ENCODE peak calls at places on chromosomes 7 and 10, in eight cellular contexts. M is stomach, X is K562, T is prostate gland, U is HCT116, H is upper lobe of left lung, I is breast epithelium, V is esophagus muscularis mucosa. Z is an unnamed sample. For H3K4me1, the result is how much of the 10 kb centered on the place peaks cover.

GRCh38 chr10:7121154-7121797 is 289.6 kb downstream of the SFMBT2 start:
- DNase-seq in M (peak), X (peak), T (peak), U (peak), H (peak), I (no peak), V (no peak), Z (no peak)

GRCh38 chr7:36036590-36036989 is 116.5 kb upstream of the EEPD1 start:
- DNase-seq in M (no peak), X (no peak), T (no peak), U (no peak), H (no peak), I (no peak), V (no peak), Z (no peak)

GRCh38 chr10:33416209-33416608 is 81.7 kb upstream of the NRP1 start:
- DNase-seq in M (no peak), X (no peak), T (no peak), U (no peak), H (no peak), I (no peak), V (no peak), Z (no peak)

GRCh38 chr10:11088709-11089108 is 71.0 kb downstream of the CELF2 start:
- DNase-seq in M (no peak), X (no peak), T (no peak), U (no peak), H (no peak), I (no peak), V (no peak), Z (no peak)

GRCh38 chr10:103986360-103986759 is 19.4 kb downstream of the SLK start:
- DNase-seq in M (no peak), X (no peak), T (no peak), U (no peak), H (no peak), I (no peak), V (no peak), Z (no peak)

GRCh38 chr7:26048663-26049062 is 103.3 kb upstream of the NFE2L3 start:
- DNase-seq in M (no peak), X (no peak), T (no peak), U (no peak), H (no peak), I (no peak), V (no peak), Z (no peak)

GRCh38 chr10:16566202-16566805 is 44.6 kb upstream of the C1QL3 start:
- DNase-seq in M (no peak), X (no peak), T (no peak), U (no peak), H (no peak), I (no peak), V (no peak), Z (no peak)

GRCh38 chr10:69851306-69851705 is 49.6 kb downstream of the COL13A1 start:
- DNase-seq in M (no peak), X (no peak), T (no peak), U (no peak), H (no peak), I (no peak), V (no peak), Z (no peak)

GRCh38 chr10:77006836-77007511 is 630.6 kb downstream of the KCNMA1 start:
- DNase-seq in M (no peak), X (no peak), T (no peak), U (no peak), H (no peak), I (no peak), V (no peak), Z (no peak)

GRCh38 chr10:69681436-69681835 is 51.4 kb downstream of the FAM241B start:
- DNase-seq in M (no peak), X (no peak), T (no peak), U (no peak), H (no peak), I (no peak), V (no peak), Z (no peak)

GRCh38 chr10:43863270-43863669 is 214.6 kb upstream of the ZNF32 start:
- DNase-seq in M (no peak), X (no peak), T (no peak), U (no peak), H (no peak), I (no peak), V (no peak), Z (peak)

GRCh38 chr10:8438603-8439002 is 384.1 kb downstream of the GATA3 start:
- DNase-seq in M (no peak), X (no peak), T (no peak), U (no peak), H (no peak), I (no peak), V (no peak), Z (no peak)

GRCh38 chr7:128176696-128177095 is 64.4 kb upstream of the LEP start:
- DNase-seq in M (no peak), X (no peak), T (no peak), U (no peak), H (no peak), I (no peak), V (no peak), Z (no peak)

GRCh38 chr10:93469454-93469853 is 12.7 kb downstream of the MYOF start:
- DNase-seq in M (no peak), X (no peak), T (no peak), U (no peak), H (no peak), I (no peak), V (no peak), Z (no peak)

GRCh38 chr10:69479241-69479730 is 28.0 kb downstream of the TSPAN15 start:
- DNase-seq in M (no peak), X (no peak), T (no peak), U (no peak), H (peak), I (no peak), V (no peak), Z (no peak)

GRCh38 chr7:117068511-117069155 is 115.3 kb downstream of the ST7 start:
- DNase-seq in M (no peak), X (no peak), T (no peak), U (no peak), H (peak), I (no peak), V (no peak), Z (no peak)

GRCh38 chr10:60031664-60032063 is 125.3 kb upstream of the CCDC6 start:
- DNase-seq in M (no peak), X (no peak), T (no peak), U (no peak), H (no peak), I (no peak), V (no peak), Z (no peak)

GRCh38 chr10:61791216-61791615 is 110.3 kb upstream of the ARID5B start:
- DNase-seq in M (no peak), X (no peak), T (no peak), U (no peak), H (no peak), I (no peak), V (peak), Z (no peak)

GRCh38 chr7:33642312-33642711 is 263.0 kb upstream of the BMPER start:
- DNase-seq in M (no peak), X (no peak), T (no peak), U (no peak), H (no peak), I (no peak), V (no peak), Z (no peak)

GRCh38 chr10:125137601-125138438 is 22.5 kb downstream of the CTBP2 start:
- DNase-seq in M (peak), X (no peak), T (no peak), U (no peak), H (no peak), I (no peak), V (no peak), Z (no peak)

GRCh38 chr10:117619200-117619599 is 76.7 kb downstream of the EMX2 start:
- DNase-seq in M (no peak), X (no peak), T (no peak), U (no peak), H (no peak), I (no peak), V (peak), Z (peak)

GRCh38 chr7:87058739-87059524 is 522 bp downstream of the ELAPOR2 start:
- DNase-seq in M (peak), X (peak), T (peak), U (no peak), H (peak), I (peak), V (no peak), Z (no peak)

GRCh38 chr10:47383254-47384147 is 592 bp downstream of the ZNF488 start:
- DNase-seq in M (peak), X (no peak), T (no peak), U (no peak), H (no peak), I (no peak), V (no peak), Z (no peak)

GRCh38 chr7:133845005-133845404 is 282.1 kb upstream of the LRGUK start:
- DNase-seq in M (no peak), X (no peak), T (no peak), U (no peak), H (no peak), I (no peak), V (no peak), Z (no peak)

DNA sequence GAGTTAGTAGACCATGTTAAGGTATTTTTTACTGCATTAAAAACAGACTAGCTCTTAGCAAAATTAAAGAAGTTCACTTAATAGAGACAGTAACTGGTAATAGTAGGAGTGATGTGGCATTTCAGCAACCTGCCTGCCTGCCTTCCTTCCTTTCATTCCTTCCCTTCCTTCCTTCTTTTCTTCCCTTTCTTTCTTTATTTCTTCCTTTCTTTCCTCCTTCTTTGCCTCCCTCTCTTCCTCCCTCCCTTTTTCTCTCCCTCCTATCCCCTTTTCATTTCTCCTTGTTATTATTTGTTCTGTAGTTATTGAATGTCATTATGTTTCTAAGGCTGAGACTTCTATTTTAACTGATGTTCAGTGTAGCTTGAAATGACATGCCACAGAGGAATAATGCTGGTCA is 146.5 kb upstream of the WNT16 start:
- DNase-seq in M (no peak), X (no peak), T (no peak), U (no peak), H (no peak), I (no peak), V (no peak), Z (no peak)
- H3K4me1 ChIP-seq in M (under half), X (under half), T (under half), U (under half), H (under half), I (under half), V (under half), Z (under half)

GRCh38 chr7:28481131-28481926 is 69.0 kb downstream of the CREB5 start:
- DNase-seq in M (no peak), X (no peak), T (no peak), U (no peak), H (no peak), I (no peak), V (no peak), Z (no peak)
- H3K4me3 ChIP-seq in M (no peak), X (no peak), T (no peak), U (no peak), H (no peak), I (no peak), V (no peak), Z (no peak)

GRCh38 chr10:101694056-101694673 is 805 bp downstream of the FBXW4 start:
- DNase-seq in M (peak), X (peak), T (peak), U (no peak), H (peak), I (peak), V (peak), Z (no peak)
- TF ChIP-seq POLR2AphosphoS5 in M (no peak), X (peak), T (no peak), U (peak), H (peak), I (peak), V (no peak), Z (no peak)

DNA sequence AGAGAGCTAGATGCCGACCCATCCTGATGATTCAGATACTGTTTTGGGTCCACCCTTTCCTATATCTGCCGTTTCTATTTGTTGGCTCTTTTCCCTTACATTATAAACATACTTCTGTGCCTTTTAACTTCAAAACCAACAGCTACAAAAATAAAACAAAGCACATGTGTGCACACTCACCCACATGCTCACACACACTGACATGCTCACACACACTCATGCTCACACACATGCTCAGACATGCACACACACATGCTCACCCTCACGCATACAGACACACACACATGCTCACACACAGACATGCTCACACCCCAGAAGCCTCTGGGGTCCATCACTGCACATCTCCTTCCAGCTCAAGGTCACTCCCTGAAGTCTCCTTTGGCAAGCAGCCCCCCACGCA is 88.1 kb downstream of the TCERG1L start:
- DNase-seq in M (no peak), X (no peak), T (no peak), U (no peak), H (no peak), I (no peak), V (no peak), Z (no peak)
- H3K4me1 ChIP-seq in M (under half), X (under half), T (under half), U (under half), H (under half), I (under half), V (under half), Z (under half)

DNA sequence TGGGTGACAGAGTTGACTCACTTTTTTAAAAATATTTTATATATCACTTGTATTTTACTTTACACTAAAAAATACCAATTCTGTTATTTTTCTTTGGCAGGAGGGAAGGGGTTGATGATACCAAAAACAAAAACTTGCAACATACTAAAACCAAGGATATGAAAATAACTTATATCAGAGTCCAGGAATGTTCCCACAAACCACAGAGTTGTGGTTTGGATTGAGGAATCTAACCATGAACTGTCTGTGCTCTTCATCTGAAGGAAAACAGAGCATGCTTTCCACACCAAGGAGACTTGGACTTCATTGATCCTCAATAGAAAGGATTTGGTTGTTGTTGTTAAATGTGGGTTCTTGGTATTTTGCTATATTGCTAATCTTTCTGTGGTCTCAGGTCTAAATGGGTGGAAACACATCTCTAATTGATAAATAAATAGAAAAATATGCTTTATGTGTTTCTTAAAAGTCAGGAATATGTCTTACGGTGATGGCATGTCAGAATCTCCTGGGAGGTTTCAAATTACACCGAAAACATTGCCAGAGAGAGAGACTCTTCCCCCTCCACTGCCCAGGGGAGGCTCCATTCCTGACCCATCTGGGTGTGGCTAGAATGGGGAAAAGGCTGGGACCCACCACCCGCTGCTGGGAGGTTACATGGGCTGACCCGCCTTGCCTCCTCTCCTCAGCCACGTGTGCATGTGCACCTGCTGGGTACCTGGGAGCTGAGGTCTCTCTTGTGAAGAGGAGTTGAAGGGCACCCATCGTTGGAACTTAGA is 46.9 kb upstream of the STK17A start:
- DNase-seq in M (no peak), X (no peak), T (no peak), U (no peak), H (no peak), I (no peak), V (no peak), Z (no peak)
- H3K4me3 ChIP-seq in M (no peak), X (no peak), T (no peak), U (no peak), H (no peak), I (no peak), V (no peak), Z (no peak)

GRCh38 chr7:51140203-51140938 is 176.2 kb downstream of the COBL start:
- DNase-seq in M (no peak), X (no peak), T (no peak), U (no peak), H (no peak), I (no peak), V (peak), Z (no peak)

GRCh38 chr7:51142741-51143390 is 173.7 kb downstream of the COBL start:
- DNase-seq in M (no peak), X (no peak), T (no peak), U (no peak), H (no peak), I (no peak), V (peak), Z (peak)

GRCh38 chr7:51141451-51141971 is 175.1 kb downstream of the COBL start:
- DNase-seq in M (no peak), X (peak), T (no peak), U (no peak), H (no peak), I (no peak), V (peak), Z (peak)

GRCh38 chr7:51138121-51139085 is 178.2 kb downstream of the COBL start:
- DNase-seq in M (no peak), X (no peak), T (no peak), U (no peak), H (no peak), I (no peak), V (peak), Z (no peak)

DNA sequence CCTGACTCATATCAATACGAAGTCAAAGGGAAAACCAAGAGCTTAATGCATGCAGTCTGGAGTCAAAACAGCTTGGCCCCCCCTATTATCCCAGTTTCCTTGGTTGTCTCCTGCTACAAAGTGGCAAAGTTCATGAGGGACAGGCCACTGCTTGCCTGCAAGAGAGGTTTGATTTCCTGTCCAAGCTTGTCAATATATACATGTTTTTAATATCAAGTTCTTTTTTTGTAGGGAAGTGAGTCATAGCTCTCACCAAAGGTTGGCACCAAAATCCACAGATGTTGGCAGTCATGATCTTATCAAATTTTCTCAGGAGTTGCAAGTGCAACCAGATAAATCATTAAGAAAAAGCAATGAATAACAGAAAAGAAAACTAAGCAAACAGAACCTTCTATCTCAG is 176.8 kb downstream of the COBL start:
- DNase-seq in M (no peak), X (no peak), T (peak), U (no peak), H (no peak), I (no peak), V (peak), Z (peak)
- TF ChIP-seq POLR2AphosphoS5 in M (no peak), X (no peak), T (peak), U (no peak), H (no peak), I (no peak), V (no peak), Z (no peak)

GRCh38 chr7:44977956-44978355 is 859 bp downstream of the MYO1G start:
- DNase-seq in M (peak), X (no peak), T (no peak), U (no peak), H (peak), I (no peak), V (no peak), Z (no peak)

GRCh38 chr7:44978511-44979366 is at the start of gene MYO1G:
- DNase-seq in M (peak), X (no peak), T (no peak), U (no peak), H (peak), I (no peak), V (no peak), Z (no peak)

GRCh38 chr7:44981035-44981706 is 2.4 kb upstream of the MYO1G start:
- DNase-seq in M (no peak), X (no peak), T (no peak), U (no peak), H (no peak), I (no peak), V (no peak), Z (no peak)

GRCh38 chr7:44980393-44981034 is 1.7 kb upstream of the MYO1G start:
- DNase-seq in M (no peak), X (no peak), T (no peak), U (no peak), H (peak), I (no peak), V (no peak), Z (no peak)

DNA sequence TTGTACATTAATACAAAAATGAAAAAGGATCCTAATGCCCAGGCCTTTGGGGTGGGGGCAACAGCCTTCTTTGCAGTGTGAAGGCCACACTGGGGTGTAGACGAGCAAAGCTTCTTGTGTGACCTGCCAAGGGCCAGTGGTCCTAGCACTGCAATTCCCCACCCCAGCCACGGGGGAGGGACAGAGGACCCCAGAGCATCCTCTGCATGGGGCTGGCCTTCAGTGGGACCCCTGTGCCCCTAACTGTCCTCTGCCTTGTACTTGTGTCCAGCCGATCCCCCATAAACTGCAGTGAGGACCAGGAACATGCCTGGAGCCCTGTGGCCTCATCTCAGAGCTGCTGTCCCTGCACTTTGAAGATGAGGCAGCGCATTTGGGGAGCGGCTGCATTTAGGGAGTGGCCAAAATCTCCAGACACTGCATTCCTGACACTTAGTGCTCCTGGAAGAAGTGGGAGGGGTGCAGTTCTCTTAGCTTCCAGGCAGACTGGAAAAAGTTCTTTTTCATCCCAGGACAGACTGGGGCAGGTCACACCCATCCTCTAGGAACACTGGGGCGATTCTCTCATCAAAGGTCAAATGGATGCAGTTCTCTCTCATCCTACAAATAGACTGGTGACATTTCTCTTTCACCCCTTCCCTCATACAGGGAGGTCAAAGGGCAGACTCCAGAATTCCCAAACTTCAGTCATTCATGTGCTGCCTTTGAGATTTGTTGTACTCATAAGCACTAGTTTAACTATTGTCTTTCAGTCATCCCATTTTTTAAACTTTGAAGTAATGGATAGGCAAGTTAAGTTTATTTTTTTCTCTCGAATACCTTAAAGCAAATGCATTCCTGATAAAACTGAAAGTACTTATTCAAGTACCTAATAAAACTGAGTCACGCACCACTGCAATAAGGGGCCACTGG is 922 bp upstream of the MYO1G start:
- DNase-seq in M (no peak), X (no peak), T (no peak), U (no peak), H (no peak), I (no peak), V (no peak), Z (no peak)
- H3K4me1 ChIP-seq in M (under half), X (under half), T (under half), U (under half), H (half or more), I (under half), V (under half), Z (under half)

GRCh38 chr7:101784275-101785127 is 32.9 kb upstream of the CUX1 start:
- DNase-seq in M (no peak), X (peak), T (no peak), U (no peak), H (no peak), I (no peak), V (no peak), Z (no peak)
- H3K4me3 ChIP-seq in M (no peak), X (no peak), T (no peak), U (no peak), H (no peak), I (no peak), V (no peak), Z (no peak)

GRCh38 chr7:12715372-12716133 is 28.1 kb downstream of the ARL4A start:
- DNase-seq in M (peak), X (peak), T (peak), U (peak), H (peak), I (no peak), V (peak), Z (peak)
- TF ChIP-seq POLR2AphosphoS5 in M (peak), X (peak), T (peak), U (peak), H (peak), I (peak), V (peak), Z (peak)

Z was measured in vagina.